ENCODE peak calls at places on chromosomes 4 and X, in four cellular contexts. One of them, this sample, is unnamed.

GRCh38 chrX:3939967-3940610 is 226.6 kb upstream of the PRKX start:
- DNase-seq in fibroblast of villous mesenchyme: peak; percentile 16
- DNase-seq in cardiac muscle cell: peak; percentile 11
- DNase-seq in WTC11: no peak
- DNase-seq in this sample: no peak

GRCh38 chr4:88008133-88008621 is 742 bp downstream of the PKD2 start:
- DNase-seq in WTC11: peak; percentile 67
- DNase-seq in cardiac muscle cell: peak; percentile 60
- DNase-seq in fibroblast of villous mesenchyme: peak; percentile 54
- DNase-seq in this sample: no peak

GRCh38 chr4:25792200-25792791 is 70.5 kb downstream of the SEL1L3 start:
- DNase-seq in fibroblast of villous mesenchyme: peak; percentile 14
- DNase-seq in cardiac muscle cell: peak; percentile 29
- DNase-seq in WTC11: peak; percentile 67
- DNase-seq in this sample: no peak

GRCh38 chrX:15946783-15947550 is 92.4 kb upstream of the AP1S2 start:
- DNase-seq in cardiac muscle cell: peak; percentile 75
- DNase-seq in fibroblast of villous mesenchyme: peak; percentile 45
- DNase-seq in WTC11: no peak
- DNase-seq in this sample: peak; percentile 59

GRCh38 chr4:141810702-141811365 is 174.5 kb downstream of the IL15 start:
- DNase-seq in WTC11: no peak
- DNase-seq in fibroblast of villous mesenchyme: no peak
- DNase-seq in cardiac muscle cell: no peak
- DNase-seq in this sample: no peak

GRCh38 chr4:2261110-2261852 is 628 bp downstream of the MXD4 start:
- DNase-seq in fibroblast of villous mesenchyme: peak; percentile 61
- DNase-seq in WTC11: peak; percentile 48
- DNase-seq in cardiac muscle cell: peak; percentile 55
- DNase-seq in this sample: no peak

GRCh38 chrX:22165732-22166457 is 106.8 kb upstream of the CBLL2 start:
- DNase-seq in WTC11: no peak
- DNase-seq in cardiac muscle cell: peak; percentile 23
- DNase-seq in fibroblast of villous mesenchyme: peak; percentile 13
- DNase-seq in this sample: no peak

GRCh38 chr4:54971474-54971950 is 153.9 kb downstream of the KDR start:
- DNase-seq in cardiac muscle cell: peak; percentile 74
- DNase-seq in WTC11: no peak
- DNase-seq in fibroblast of villous mesenchyme: peak; percentile 59
- DNase-seq in this sample: peak; percentile 10

GRCh38 chr4:112938461-112939058 is 110.9 kb upstream of the ANK2 start:
- DNase-seq in cardiac muscle cell: peak; percentile 69
- DNase-seq in fibroblast of villous mesenchyme: peak; percentile 52
- DNase-seq in WTC11: no peak
- DNase-seq in this sample: no peak

GRCh38 chr4:112944006-112944405 is 105.4 kb upstream of the ANK2 start:
- DNase-seq in fibroblast of villous mesenchyme: no peak
- DNase-seq in WTC11: no peak
- DNase-seq in cardiac muscle cell: no peak
- DNase-seq in this sample: no peak

GRCh38 chr4:112939901-112940300 is 109.6 kb upstream of the ANK2 start:
- DNase-seq in fibroblast of villous mesenchyme: no peak
- DNase-seq in cardiac muscle cell: no peak
- DNase-seq in WTC11: no peak
- DNase-seq in this sample: no peak

GRCh38 chr4:112940364-112940763 is 109.1 kb upstream of the ANK2 start:
- DNase-seq in fibroblast of villous mesenchyme: no peak
- DNase-seq in WTC11: no peak
- DNase-seq in cardiac muscle cell: no peak
- DNase-seq in this sample: no peak

GRCh38 chr4:112942077-112942476 is 107.4 kb upstream of the ANK2 start:
- DNase-seq in cardiac muscle cell: no peak
- DNase-seq in fibroblast of villous mesenchyme: no peak
- DNase-seq in WTC11: no peak
- DNase-seq in this sample: no peak
- TF ChIP-seq CTCF in cardiac muscle cell: peak; percentile 5
- TF ChIP-seq CTCF in fibroblast of villous mesenchyme: no peak
- TF ChIP-seq CTCF in WTC11: no peak
- TF ChIP-seq CTCF in this sample: no peak

GRCh38 chr4:7060346-7061150 is 7.3 kb downstream of the GRPEL1 start:
- DNase-seq in fibroblast of villous mesenchyme: no peak
- DNase-seq in cardiac muscle cell: no peak
- DNase-seq in WTC11: no peak
- DNase-seq in this sample: no peak
- TF ChIP-seq CTCF in fibroblast of villous mesenchyme: no peak
- TF ChIP-seq CTCF in cardiac muscle cell: no peak
- TF ChIP-seq CTCF in WTC11: no peak
- TF ChIP-seq CTCF in this sample: no peak

GRCh38 chr4:90357117-90357710 is 230.0 kb downstream of the CCSER1 start:
- DNase-seq in cardiac muscle cell: peak; percentile 88
- DNase-seq in fibroblast of villous mesenchyme: peak; percentile 48
- DNase-seq in WTC11: no peak
- DNase-seq in this sample: peak; percentile 1
- TF ChIP-seq CTCF in cardiac muscle cell: peak; percentile 69
- TF ChIP-seq CTCF in fibroblast of villous mesenchyme: peak; percentile 37
- TF ChIP-seq CTCF in WTC11: peak; percentile 36
- TF ChIP-seq CTCF in this sample: no peak

GRCh38 chr4:184279496-184280082 is 61.9 kb upstream of the ENPP6 start:
- DNase-seq in cardiac muscle cell: no peak
- DNase-seq in fibroblast of villous mesenchyme: no peak
- DNase-seq in WTC11: no peak
- DNase-seq in this sample: no peak
- TF ChIP-seq CTCF in cardiac muscle cell: no peak
- TF ChIP-seq CTCF in fibroblast of villous mesenchyme: no peak
- TF ChIP-seq CTCF in WTC11: no peak
- TF ChIP-seq CTCF in this sample: no peak

GRCh38 chrX:26788402-26788998 is 572.5 kb downstream of the MAGEB5 start:
- DNase-seq in cardiac muscle cell: no peak
- DNase-seq in fibroblast of villous mesenchyme: no peak
- DNase-seq in WTC11: no peak
- DNase-seq in this sample: no peak

GRCh38 chrX:26778320-26778888 is 562.4 kb downstream of the MAGEB5 start:
- DNase-seq in cardiac muscle cell: no peak
- DNase-seq in WTC11: no peak
- DNase-seq in fibroblast of villous mesenchyme: no peak
- DNase-seq in this sample: no peak

GRCh38 chrX:26783512-26784225 is 567.7 kb downstream of the MAGEB5 start:
- DNase-seq in WTC11: peak; percentile 16
- DNase-seq in fibroblast of villous mesenchyme: peak; percentile 21
- DNase-seq in cardiac muscle cell: peak; percentile 6
- DNase-seq in this sample: no peak
- TF ChIP-seq CTCF in WTC11: peak; percentile 26
- TF ChIP-seq CTCF in fibroblast of villous mesenchyme: peak; percentile 41
- TF ChIP-seq CTCF in cardiac muscle cell: peak; percentile 24
- TF ChIP-seq CTCF in this sample: no peak

GRCh38 chr4:8231551-8232049 is 32.5 kb downstream of the SH3TC1 start:
- DNase-seq in cardiac muscle cell: no peak
- DNase-seq in fibroblast of villous mesenchyme: no peak
- DNase-seq in WTC11: no peak
- DNase-seq in this sample: no peak

GRCh38 chr4:8232748-8233147 is 33.7 kb downstream of the SH3TC1 start:
- DNase-seq in fibroblast of villous mesenchyme: no peak
- DNase-seq in cardiac muscle cell: no peak
- DNase-seq in WTC11: no peak
- DNase-seq in this sample: no peak

GRCh38 chr4:8229341-8229975 is 30.4 kb downstream of the SH3TC1 start:
- DNase-seq in WTC11: no peak
- DNase-seq in fibroblast of villous mesenchyme: no peak
- DNase-seq in cardiac muscle cell: no peak
- DNase-seq in this sample: no peak

GRCh38 chr4:8230033-8230432 is 30.9 kb downstream of the SH3TC1 start:
- DNase-seq in fibroblast of villous mesenchyme: no peak
- DNase-seq in WTC11: no peak
- DNase-seq in cardiac muscle cell: no peak
- DNase-seq in this sample: no peak

GRCh38 chr4:8230891-8231290 is 31.8 kb downstream of the SH3TC1 start:
- DNase-seq in cardiac muscle cell: no peak
- DNase-seq in WTC11: no peak
- DNase-seq in fibroblast of villous mesenchyme: peak; percentile 63
- DNase-seq in this sample: no peak
- TF ChIP-seq CTCF in cardiac muscle cell: no peak
- TF ChIP-seq CTCF in WTC11: no peak
- TF ChIP-seq CTCF in fibroblast of villous mesenchyme: no peak
- TF ChIP-seq CTCF in this sample: no peak

DNA sequence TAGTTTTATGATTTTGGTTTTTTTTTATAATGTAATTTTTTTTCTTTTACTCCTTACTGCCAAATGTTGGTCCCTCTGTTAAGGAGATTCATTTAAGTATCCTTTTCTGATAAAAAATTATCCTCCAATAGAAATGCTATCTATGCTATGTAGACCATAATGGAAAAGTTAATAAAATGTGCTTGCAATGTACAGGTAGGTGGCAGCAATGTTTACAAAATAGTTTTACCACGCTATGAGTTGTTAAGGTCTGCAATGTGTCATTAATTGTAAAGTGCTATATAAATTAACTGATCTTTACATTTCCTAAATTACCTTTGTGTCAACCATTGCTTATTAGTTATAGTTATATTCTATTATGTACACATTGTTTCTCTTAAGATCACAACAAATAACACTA is 3.8 kb upstream of the CENPC start:
- DNase-seq in fibroblast of villous mesenchyme: peak; percentile 10
- DNase-seq in WTC11: no peak
- DNase-seq in cardiac muscle cell: peak; percentile 63
- DNase-seq in this sample: no peak
- TF ChIP-seq CTCF in fibroblast of villous mesenchyme: no peak
- TF ChIP-seq CTCF in WTC11: no peak
- TF ChIP-seq CTCF in cardiac muscle cell: peak; percentile 48
- TF ChIP-seq CTCF in this sample: peak; percentile 9

DNA sequence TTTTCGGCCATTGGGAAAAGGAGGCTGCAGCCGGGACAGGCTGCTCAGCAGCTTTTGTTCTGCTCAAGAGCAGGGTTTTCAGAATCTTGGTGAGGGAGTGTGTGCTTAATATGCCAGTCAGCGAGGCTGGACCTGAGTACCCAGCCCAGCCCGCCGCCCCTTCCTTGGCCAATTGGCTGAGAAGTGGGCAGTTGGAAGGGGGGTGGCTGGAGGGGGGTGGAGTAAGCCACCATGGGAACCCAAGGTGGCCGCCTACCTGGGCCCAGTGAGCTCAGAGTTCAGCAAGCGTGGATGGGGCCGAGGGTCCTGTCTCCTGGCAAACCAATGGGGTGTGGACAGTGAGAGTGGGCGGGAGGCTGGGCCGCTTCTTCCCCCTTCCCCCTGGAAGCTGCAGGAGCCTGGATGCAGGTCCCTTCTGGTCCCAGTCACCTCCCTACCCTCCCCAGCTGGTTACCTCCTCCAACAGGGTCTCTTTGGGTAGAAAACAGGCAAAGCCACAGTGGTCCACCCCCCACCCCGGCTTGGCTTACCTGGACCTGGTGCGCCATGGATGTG is 52.5 kb downstream of the SORCS2 start:
- DNase-seq in fibroblast of villous mesenchyme: no peak
- DNase-seq in WTC11: no peak
- DNase-seq in cardiac muscle cell: no peak
- DNase-seq in this sample: no peak
- TF ChIP-seq CTCF in fibroblast of villous mesenchyme: no peak
- TF ChIP-seq CTCF in WTC11: no peak
- TF ChIP-seq CTCF in cardiac muscle cell: no peak
- TF ChIP-seq CTCF in this sample: no peak

GRCh38 chrX:138777230-138777629 is 65.7 kb upstream of the FGF13 start:
- DNase-seq in WTC11: no peak
- DNase-seq in cardiac muscle cell: no peak
- DNase-seq in fibroblast of villous mesenchyme: no peak
- DNase-seq in this sample: no peak

GRCh38 chrX:138769918-138770317 is 58.4 kb upstream of the FGF13 start:
- DNase-seq in WTC11: no peak
- DNase-seq in fibroblast of villous mesenchyme: no peak
- DNase-seq in cardiac muscle cell: no peak
- DNase-seq in this sample: no peak

GRCh38 chrX:138771042-138771441 is 59.5 kb upstream of the FGF13 start:
- DNase-seq in cardiac muscle cell: no peak
- DNase-seq in fibroblast of villous mesenchyme: no peak
- DNase-seq in WTC11: no peak
- DNase-seq in this sample: no peak

GRCh38 chrX:138775501-138775900 is 64.0 kb upstream of the FGF13 start:
- DNase-seq in fibroblast of villous mesenchyme: peak; percentile 24
- DNase-seq in cardiac muscle cell: peak; percentile 29
- DNase-seq in WTC11: no peak
- DNase-seq in this sample: no peak
- TF ChIP-seq CTCF in fibroblast of villous mesenchyme: peak; percentile 35
- TF ChIP-seq CTCF in cardiac muscle cell: peak; percentile 28
- TF ChIP-seq CTCF in WTC11: no peak
- TF ChIP-seq CTCF in this sample: peak; percentile 35

GRCh38 chr4:174284181-174284886 is 623 bp downstream of the CEP44 start:
- DNase-seq in WTC11: no peak
- DNase-seq in fibroblast of villous mesenchyme: peak; percentile 80
- DNase-seq in cardiac muscle cell: peak; percentile 67
- DNase-seq in this sample: no peak

GRCh38 chr4:174282836-174283506 is 496 bp downstream of the FBXO8 start:
- DNase-seq in cardiac muscle cell: peak; percentile 96
- DNase-seq in WTC11: peak; percentile 63
- DNase-seq in fibroblast of villous mesenchyme: peak; percentile 97
- DNase-seq in this sample: peak; percentile 78

GRCh38 chr4:174281182-174281737 is 2.2 kb downstream of the FBXO8 start:
- DNase-seq in fibroblast of villous mesenchyme: no peak
- DNase-seq in WTC11: no peak
- DNase-seq in cardiac muscle cell: no peak
- DNase-seq in this sample: no peak

GRCh38 chr4:174286870-174287269 is 3.2 kb downstream of the CEP44 start:
- DNase-seq in WTC11: no peak
- DNase-seq in cardiac muscle cell: no peak
- DNase-seq in fibroblast of villous mesenchyme: no peak
- DNase-seq in this sample: no peak

DNA sequence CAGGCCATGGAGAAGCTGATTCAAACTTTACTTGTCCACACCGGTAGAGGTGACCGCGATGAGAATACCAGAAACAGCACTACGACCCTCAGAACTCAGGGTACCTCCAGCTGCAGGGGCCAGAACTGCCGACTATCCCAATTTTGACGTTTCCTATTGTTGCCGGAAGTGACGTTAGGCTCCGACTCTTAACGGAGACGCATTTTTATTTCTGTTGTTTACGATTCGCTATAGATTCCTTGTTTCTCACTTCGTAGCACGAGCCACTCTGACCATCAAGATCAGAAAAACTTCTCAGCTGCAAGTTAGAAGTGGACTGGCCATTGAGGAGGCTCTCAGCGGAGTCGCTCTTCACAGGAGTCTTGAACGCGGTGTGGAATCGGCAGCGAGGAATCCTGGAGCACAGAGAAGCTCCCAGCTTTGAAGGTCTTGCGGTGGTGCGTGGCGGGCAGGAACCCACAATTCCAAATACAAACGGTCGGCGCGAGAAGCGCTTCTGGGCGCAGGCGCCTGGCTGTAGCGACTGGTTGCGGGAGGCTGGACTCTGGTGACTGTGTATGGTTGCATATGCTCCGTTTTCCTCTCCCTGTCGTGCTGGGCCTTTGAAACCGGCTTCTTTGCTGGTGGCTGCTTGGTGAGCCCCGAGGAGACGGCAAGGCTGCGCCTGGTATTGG is at the start of the genes CEP44 and FBXO8:
- DNase-seq in WTC11: peak; percentile 64
- DNase-seq in cardiac muscle cell: peak; percentile 88
- DNase-seq in fibroblast of villous mesenchyme: peak; percentile 84
- DNase-seq in this sample: no peak
- TF ChIP-seq CTCF in WTC11: no peak
- TF ChIP-seq CTCF in cardiac muscle cell: no peak
- TF ChIP-seq CTCF in fibroblast of villous mesenchyme: no peak
- TF ChIP-seq CTCF in this sample: no peak